ENCODE peak calls at places on chromosome 20, in ten cellular contexts. L, O, J, T, E, Q, A, W, C and N are unnamed samples.

GRCh38 chr20:23156170-23156841 is 70.2 kb upstream of the CD93 start:
- DNase-seq in W (no peak), T (peak; percentile 67), A (peak; percentile 21), L (no peak), E (no peak), O (peak; percentile 40), C (peak; percentile 62), Q (no peak), J (no peak), N (no peak)

GRCh38 chr20:37202267-37202943 is 23.1 kb upstream of the MROH8 start:
- DNase-seq in Q (no peak), C (no peak), J (peak; percentile 85), E (peak; percentile 43), A (peak; percentile 96), W (peak; percentile 65), T (peak; percentile 46), L (no peak), O (peak; percentile 26), N (peak; percentile 88)

GRCh38 chr20:19047040-19047950 is 165.1 kb upstream of the SLC24A3 start:
- DNase-seq in O (peak; percentile 84), T (no peak), W (no peak), C (no peak), J (no peak), L (no peak), E (no peak), Q (no peak), A (no peak), N (no peak)

GRCh38 chr20:61786230-61786629 is 279.5 kb downstream of the TAF4 start:
- DNase-seq in T (no peak), L (peak; percentile 8), Q (no peak), W (no peak), E (no peak), A (no peak), J (no peak), C (no peak), O (no peak), N (no peak)

GRCh38 chr20:64247970-64248841 is 7.3 kb upstream of the PCMTD2 start:
- DNase-seq in L (no peak), C (peak; percentile 71), T (no peak), Q (no peak), O (no peak), W (no peak), J (no peak), A (no peak), E (peak; percentile 9), N (no peak)

GRCh38 chr20:49701313-49701731 is 12.4 kb downstream of the B4GALT5 start:
- DNase-seq in A (no peak), W (no peak), C (peak; percentile 15), O (no peak), E (no peak), L (no peak), Q (no peak), T (no peak), J (no peak), N (no peak)

GRCh38 chr20:21564127-21564773 is 50.4 kb upstream of the NKX2-2 start:
- DNase-seq in C (no peak), Q (no peak), E (no peak), J (no peak), A (no peak), T (no peak), W (no peak), O (no peak), L (no peak), N (no peak)

GRCh38 chr20:33766686-33767085 is 34.9 kb downstream of the ZNF341 start:
- DNase-seq in J (no peak), A (no peak), L (no peak), Q (no peak), C (no peak), T (no peak), E (no peak), W (no peak), O (no peak), N (no peak)

GRCh38 chr20:1002682-1003561 is 811 bp upstream of the RSPO4 start:
- DNase-seq in C (no peak), T (no peak), O (no peak), E (no peak), W (peak; percentile 64), L (no peak), Q (no peak), A (no peak), J (no peak), N (no peak)

GRCh38 chr20:1324598-1325172 is 4.3 kb downstream of the SDCBP2 start:
- DNase-seq in W (no peak), Q (no peak), C (peak; percentile 62), L (no peak), O (no peak), A (no peak), T (no peak), E (peak; percentile 23), J (no peak), N (no peak)

GRCh38 chr20:54110457-54110856 is 40.1 kb upstream of the BCAS1 start:
- DNase-seq in A (no peak), J (no peak), W (no peak), L (no peak), E (no peak), C (no peak), Q (no peak), O (no peak), T (no peak), N (no peak)

GRCh38 chr20:24646331-24646730 is 176.9 kb downstream of the SYNDIG1 start:
- DNase-seq in E (no peak), A (no peak), J (no peak), L (no peak), C (no peak), W (no peak), T (no peak), Q (no peak), O (no peak), N (no peak)

GRCh38 chr20:23332467-23332866 is 18.1 kb upstream of the NXT1 start:
- DNase-seq in Q (no peak), E (no peak), A (no peak), L (no peak), C (no peak), O (no peak), W (no peak), T (no peak), J (no peak), N (no peak)

GRCh38 chr20:56778765-56779195 is 149.7 kb downstream of the TFAP2C start:
- DNase-seq in E (no peak), T (no peak), Q (no peak), L (no peak), J (peak; percentile 24), O (no peak), W (peak; percentile 28), C (no peak), A (no peak), N (no peak)

GRCh38 chr20:7708782-7709181 is 231.5 kb downstream of the HAO1 start:
- DNase-seq in T (no peak), A (no peak), C (no peak), Q (no peak), W (no peak), L (no peak), J (no peak), O (no peak), E (no peak), N (no peak)

GRCh38 chr20:51156796-51157119 is 133.9 kb upstream of the KCNG1 start:
- DNase-seq in O (no peak), W (no peak), T (no peak), E (no peak), Q (no peak), C (no peak), J (no peak), L (no peak), A (no peak), N (no peak)

GRCh38 chr20:14799671-14800070 is 462.3 kb upstream of the FLRT3 start:
- DNase-seq in W (no peak), J (no peak), T (no peak), A (no peak), O (no peak), Q (no peak), C (no peak), E (no peak), L (no peak), N (no peak)

GRCh38 chr20:32050851-32051556 is 1.0 kb upstream of the HCK start:
- DNase-seq in J (no peak), A (no peak), Q (no peak), O (peak; percentile 44), C (no peak), E (no peak), T (no peak), L (no peak), W (no peak), N (no peak)
- TF ChIP-seq CTCF in J (no peak), A (no peak), Q (no peak), O (no peak), C (no peak), E (no peak), T (no peak), L (no peak), W (no peak), N (no peak)

GRCh38 chr20:62832212-62832922 is 15.5 kb downstream of the COL9A3 start:
- DNase-seq in W (no peak), J (no peak), T (no peak), L (no peak), E (peak; percentile 58), C (no peak), Q (no peak), O (peak; percentile 82), A (no peak), N (no peak)
- TF ChIP-seq CTCF in W (no peak), J (no peak), T (no peak), L (no peak), E (no peak), C (no peak), Q (no peak), O (no peak), A (no peak), N (no peak)

GRCh38 chr20:63159826-63160640 is 55.9 kb downstream of the YTHDF1 start:
- DNase-seq in O (no peak), W (no peak), E (no peak), Q (no peak), T (no peak), L (no peak), A (no peak), C (no peak), J (no peak), N (no peak)

GRCh38 chr20:63162206-63162770 is 53.6 kb downstream of the YTHDF1 start:
- DNase-seq in T (no peak), J (no peak), C (no peak), O (no peak), A (no peak), Q (no peak), L (no peak), E (no peak), W (no peak), N (no peak)

GRCh38 chr20:63161176-63161651 is 54.7 kb downstream of the YTHDF1 start:
- DNase-seq in C (no peak), L (no peak), A (no peak), T (no peak), Q (no peak), W (no peak), O (no peak), E (no peak), J (no peak), N (no peak)

GRCh38 chr20:63158845-63159244 is 57.1 kb downstream of the YTHDF1 start:
- DNase-seq in A (no peak), W (no peak), C (no peak), T (no peak), Q (no peak), J (no peak), O (no peak), E (no peak), L (peak; percentile 2), N (no peak)

GRCh38 chr20:63160641-63161175 is 55.2 kb downstream of the YTHDF1 start:
- DNase-seq in E (no peak), W (no peak), T (no peak), Q (no peak), C (no peak), J (no peak), L (no peak), A (no peak), O (no peak), N (no peak)
- TF ChIP-seq CTCF in E (no peak), W (no peak), T (no peak), Q (no peak), C (no peak), J (no peak), L (no peak), A (no peak), O (no peak), N (no peak)

GRCh38 chr20:5270608-5271007 is 46.1 kb downstream of the PROKR2 start:
- DNase-seq in J (no peak), A (no peak), L (no peak), C (no peak), E (no peak), T (no peak), W (no peak), Q (no peak), O (no peak), N (no peak)
- TF ChIP-seq CTCF in J (no peak), A (no peak), L (no peak), C (no peak), E (no peak), T (no peak), W (no peak), Q (no peak), O (no peak), N (no peak)